ENCODE peak calls at places on chromosomes 5 and 9, in four cellular contexts. One of them, this sample, is unnamed.

GRCh38 chr5:78065663-78066062 is 228.8 kb downstream of the AP3B1 start:
- DNase-seq in H9: peak; percentile 49
- DNase-seq in neuronal stem cell: no peak
- DNase-seq in mesenchymal stem cell: no peak
- DNase-seq in this sample: no peak

GRCh38 chr9:93951655-93952118 is 3.5 kb downstream of the BARX1 start:
- DNase-seq in H9: peak; percentile 40
- DNase-seq in neuronal stem cell: no peak
- DNase-seq in mesenchymal stem cell: no peak
- DNase-seq in this sample: no peak

GRCh38 chr5:91362935-91363334 is 20.2 kb downstream of the ARRDC3 start:
- DNase-seq in H9: no peak
- DNase-seq in neuronal stem cell: no peak
- DNase-seq in mesenchymal stem cell: no peak
- DNase-seq in this sample: no peak

GRCh38 chr9:16133556-16134227 is 580.8 kb downstream of the CCDC171 start:
- DNase-seq in H9: peak; percentile 80
- DNase-seq in neuronal stem cell: peak; percentile 62
- DNase-seq in mesenchymal stem cell: peak; percentile 71
- DNase-seq in this sample: peak; percentile 48

GRCh38 chr5:111063709-111064322 is 7.7 kb upstream of the TSLP start:
- DNase-seq in H9: no peak
- DNase-seq in neuronal stem cell: no peak
- DNase-seq in mesenchymal stem cell: no peak
- DNase-seq in this sample: peak; percentile 30

GRCh38 chr9:93124793-93125192 is 9.3 kb downstream of the NINJ1 start:
- DNase-seq in H9: peak; percentile 18
- DNase-seq in neuronal stem cell: no peak
- DNase-seq in mesenchymal stem cell: no peak
- DNase-seq in this sample: no peak

GRCh38 chr9:136171009-136171800 is 33.7 kb downstream of the LHX3 start:
- DNase-seq in H9: peak; percentile 83
- DNase-seq in neuronal stem cell: peak; percentile 89
- DNase-seq in mesenchymal stem cell: no peak
- DNase-seq in this sample: no peak

GRCh38 chr9:132018957-132019405 is 60.7 kb downstream of the MED27 start:
- DNase-seq in H9: no peak
- DNase-seq in neuronal stem cell: no peak
- DNase-seq in mesenchymal stem cell: no peak
- DNase-seq in this sample: peak; percentile 24

GRCh38 chr5:56900858-56901578 is 8.4 kb upstream of the SETD9 start:
- DNase-seq in H9: no peak
- DNase-seq in neuronal stem cell: peak; percentile 47
- DNase-seq in mesenchymal stem cell: peak; percentile 58
- DNase-seq in this sample: peak; percentile 38

GRCh38 chr9:90909225-90909624 is 107.6 kb downstream of the SYK start:
- DNase-seq in H9: no peak
- DNase-seq in neuronal stem cell: no peak
- DNase-seq in mesenchymal stem cell: no peak
- DNase-seq in this sample: no peak

DNA sequence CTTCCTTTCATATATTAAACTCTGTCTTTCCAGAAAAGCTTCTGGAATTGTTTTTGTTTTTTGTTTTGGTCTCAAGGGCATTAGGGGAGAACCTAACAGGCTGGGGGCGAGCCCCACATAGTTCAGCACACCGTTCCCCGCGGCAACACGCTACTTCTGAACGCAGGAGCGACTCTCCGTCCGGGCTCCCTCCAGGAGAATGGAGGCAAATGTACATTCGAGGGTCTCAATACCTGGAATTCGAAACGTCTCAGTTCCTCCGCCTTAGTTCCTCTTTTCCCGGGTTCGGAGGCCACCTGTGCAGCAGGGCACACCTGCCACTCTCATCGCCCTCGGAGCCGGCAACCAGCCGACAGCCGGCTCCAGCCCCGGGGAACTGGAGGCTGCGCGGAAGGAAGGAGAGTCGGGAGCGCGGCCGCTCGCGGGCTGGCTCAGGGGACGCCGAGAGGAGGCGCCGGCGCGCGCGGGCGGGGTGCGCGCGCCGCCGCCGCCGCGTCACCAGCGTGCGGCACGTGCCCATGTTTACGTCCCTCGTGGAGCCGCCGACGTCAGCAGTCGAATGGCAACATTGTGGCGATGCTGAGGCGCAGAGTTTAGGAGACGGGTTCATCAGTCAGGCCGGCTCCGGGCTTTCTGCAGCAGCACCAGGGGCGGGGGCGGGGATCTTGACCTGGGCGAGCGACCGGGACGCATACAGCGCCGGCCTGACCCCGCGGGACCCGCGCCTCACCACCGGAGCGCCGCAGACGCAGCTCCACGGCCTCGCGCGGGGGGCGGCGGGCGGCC is at the start of gene JMY:
- DNase-seq in H9: peak; percentile 84
- DNase-seq in neuronal stem cell: peak; percentile 80
- DNase-seq in mesenchymal stem cell: peak; percentile 82
- DNase-seq in this sample: peak; percentile 85
- H3K14ac ChIP-seq in H9: peak within 1 kb of the TSS; percentile 96
- H3K14ac ChIP-seq in neuronal stem cell: peak within 1 kb of the TSS; percentile 71
- H3K14ac ChIP-seq in mesenchymal stem cell: peak within 1 kb of the TSS; percentile 36
- H3K14ac ChIP-seq in this sample: peak within 1 kb of the TSS; percentile 91

GRCh38 chr5:139763584-139764249 is 31.9 kb upstream of the PSD2 start:
- DNase-seq in H9: no peak
- DNase-seq in neuronal stem cell: no peak
- DNase-seq in mesenchymal stem cell: no peak
- DNase-seq in this sample: no peak
- H3K14ac ChIP-seq in H9: no peak overlapping the region
- H3K14ac ChIP-seq in neuronal stem cell: no peak overlapping the region
- H3K14ac ChIP-seq in mesenchymal stem cell: no peak overlapping the region
- H3K14ac ChIP-seq in this sample: no peak overlapping the region

DNA sequence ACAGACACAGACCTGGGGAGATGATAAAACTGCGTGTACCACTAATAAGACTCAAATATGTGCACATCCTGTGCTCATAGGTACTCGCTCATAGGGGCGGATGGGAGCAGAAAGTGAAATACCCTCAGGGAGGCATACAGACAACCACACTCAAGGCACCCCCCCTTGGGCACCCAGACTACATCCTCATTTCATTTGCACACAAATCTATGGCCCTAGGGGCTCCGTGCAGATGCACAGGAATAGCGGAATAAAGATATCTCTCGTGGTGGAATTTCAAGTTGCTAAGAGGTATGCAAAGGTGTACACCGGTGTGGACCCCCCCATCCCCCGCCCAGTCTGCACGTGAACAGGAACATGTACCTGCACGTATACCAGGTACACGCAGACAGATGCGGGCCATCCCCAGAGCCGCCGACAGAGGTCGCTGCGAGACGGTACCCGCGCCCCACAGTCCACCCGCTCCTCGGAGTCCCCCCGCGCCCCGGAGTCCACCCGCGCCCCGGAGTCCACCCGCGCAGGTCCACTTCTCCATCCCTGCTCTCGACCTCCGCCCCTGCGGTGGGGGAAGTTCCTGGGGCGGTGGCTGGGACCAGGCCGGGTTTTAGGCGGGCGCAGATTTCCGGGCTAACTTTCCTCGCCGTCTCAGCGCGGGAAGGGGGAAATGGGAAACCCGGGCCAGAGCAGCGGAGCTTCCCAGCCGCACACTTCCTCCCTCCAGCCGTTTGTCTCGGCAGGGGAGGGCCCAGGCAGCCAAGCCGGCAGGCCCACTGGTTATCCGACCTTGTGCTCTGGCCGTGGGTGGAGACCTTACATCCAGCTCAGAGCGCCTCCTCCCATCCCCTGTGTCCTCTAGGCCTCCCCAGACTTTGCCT is 1.0 kb upstream of the IL12B start:
- DNase-seq in H9: peak; percentile 73
- DNase-seq in neuronal stem cell: peak; percentile 52
- DNase-seq in mesenchymal stem cell: peak; percentile 31
- DNase-seq in this sample: peak; percentile 19
- H3K14ac ChIP-seq in H9: peak overlapping the region; percentile 95
- H3K14ac ChIP-seq in neuronal stem cell: no peak overlapping the region
- H3K14ac ChIP-seq in mesenchymal stem cell: peak overlapping the region; percentile 86
- H3K14ac ChIP-seq in this sample: no peak overlapping the region

DNA sequence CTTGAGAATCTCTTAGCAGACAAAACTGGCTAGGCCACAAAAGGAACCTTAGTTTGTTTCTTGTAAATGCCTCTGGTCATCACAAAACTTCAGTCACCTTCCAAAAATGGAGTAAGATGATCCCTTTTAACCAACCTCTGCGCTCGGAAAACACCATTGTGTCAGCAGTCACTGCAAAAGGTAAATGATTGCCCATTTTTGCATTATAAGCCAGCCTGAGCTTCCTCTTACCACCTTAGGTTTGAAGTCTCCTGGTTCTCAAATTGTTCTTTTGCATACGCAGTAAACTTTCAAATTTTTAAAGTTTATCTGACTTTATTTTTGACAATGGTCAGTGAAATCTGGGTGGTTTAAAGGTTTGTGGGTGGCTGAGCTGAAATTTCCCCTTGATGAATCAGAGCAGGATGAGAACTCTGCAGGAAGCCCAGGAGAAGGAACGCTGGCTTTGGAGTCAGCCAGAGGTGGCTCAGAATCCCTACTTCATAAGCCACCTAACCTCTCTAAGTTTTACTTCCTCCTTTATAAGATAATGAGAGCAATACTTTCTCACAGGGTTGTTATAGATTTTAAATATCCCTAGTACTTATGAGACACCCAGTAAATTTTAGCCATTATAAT is 131.4 kb downstream of the MED10 start:
- DNase-seq in H9: no peak
- DNase-seq in neuronal stem cell: no peak
- DNase-seq in mesenchymal stem cell: no peak
- DNase-seq in this sample: no peak
- H3K14ac ChIP-seq in H9: no peak overlapping the region
- H3K14ac ChIP-seq in neuronal stem cell: no peak overlapping the region
- H3K14ac ChIP-seq in mesenchymal stem cell: no peak overlapping the region
- H3K14ac ChIP-seq in this sample: no peak overlapping the region

DNA sequence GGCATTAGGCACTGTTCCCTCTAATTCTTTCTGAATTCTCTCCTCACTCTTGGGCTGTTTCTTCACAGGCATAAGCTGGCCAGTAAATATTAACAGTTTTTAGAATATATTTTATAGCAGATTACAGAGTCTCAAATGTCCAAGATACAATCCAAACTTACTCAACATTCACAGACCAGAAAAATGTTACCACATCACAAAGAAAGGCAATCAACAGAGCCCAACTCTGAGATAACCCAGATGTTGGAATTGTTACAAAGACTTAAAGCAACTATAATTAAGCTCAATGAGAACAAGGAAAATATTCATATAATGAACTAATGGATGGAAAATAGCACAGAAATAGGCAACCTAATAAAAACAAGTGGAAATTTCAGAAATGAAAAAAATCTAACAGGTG is 401.1 kb upstream of the RGMB start:
- DNase-seq in H9: no peak
- DNase-seq in neuronal stem cell: no peak
- DNase-seq in mesenchymal stem cell: peak; percentile 4
- DNase-seq in this sample: peak; percentile 18
- H3K14ac ChIP-seq in H9: no peak overlapping the region
- H3K14ac ChIP-seq in neuronal stem cell: no peak overlapping the region
- H3K14ac ChIP-seq in mesenchymal stem cell: no peak overlapping the region
- H3K14ac ChIP-seq in this sample: no peak overlapping the region

GRCh38 chr5:173752636-173753035 is 135.5 kb upstream of the CPEB4 start:
- DNase-seq in H9: no peak
- DNase-seq in neuronal stem cell: no peak
- DNase-seq in mesenchymal stem cell: no peak
- DNase-seq in this sample: no peak

GRCh38 chr5:173747876-173748275 is 131.4 kb upstream of the BOD1 start:
- DNase-seq in H9: no peak
- DNase-seq in neuronal stem cell: no peak
- DNase-seq in mesenchymal stem cell: no peak
- DNase-seq in this sample: no peak

GRCh38 chr5:173753307-173754168 is 134.6 kb upstream of the CPEB4 start:
- DNase-seq in H9: peak; percentile 85
- DNase-seq in neuronal stem cell: peak; percentile 62
- DNase-seq in mesenchymal stem cell: peak; percentile 71
- DNase-seq in this sample: peak; percentile 72

GRCh38 chr5:173750538-173751265 is 134.3 kb upstream of the BOD1 start:
- DNase-seq in H9: no peak
- DNase-seq in neuronal stem cell: no peak
- DNase-seq in mesenchymal stem cell: no peak
- DNase-seq in this sample: no peak

GRCh38 chr5:173751266-173751600 is 134.8 kb upstream of the BOD1 start:
- DNase-seq in H9: no peak
- DNase-seq in neuronal stem cell: no peak
- DNase-seq in mesenchymal stem cell: no peak
- DNase-seq in this sample: no peak
- H3K14ac ChIP-seq in H9: no peak overlapping the region
- H3K14ac ChIP-seq in neuronal stem cell: no peak overlapping the region
- H3K14ac ChIP-seq in mesenchymal stem cell: no peak overlapping the region
- H3K14ac ChIP-seq in this sample: no peak overlapping the region